ENCODE peak calls at places on chromosomes 3 and 15, in ten cellular contexts. S, J, I, D, N, O, B, R, L and P are unnamed samples.

GRCh38 chr3:67737911-67738865 is 83.8 kb upstream of the SUCLG2 start:
- DNase-seq in I (no peak), O (no peak), R (no peak), J (no peak), D (no peak), N (no peak), L (no peak), S (no peak), B (no peak), P (no peak)

GRCh38 chr3:125386811-125387210 is 11.7 kb upstream of the ZNF148 start:
- DNase-seq in J (no peak), N (no peak), S (no peak), D (peak), R (no peak), O (peak), B (no peak), I (no peak), L (peak), P (no peak)

GRCh38 chr15:90291679-90292356 is 26.3 kb downstream of the NGRN start:
- DNase-seq in B (peak), D (no peak), R (no peak), O (no peak), J (no peak), N (peak), S (peak), I (peak), L (no peak), P (no peak)

GRCh38 chr3:125694761-125695294 is 99.5 kb upstream of the OSBPL11 start:
- DNase-seq in I (no peak), L (no peak), O (no peak), N (peak), D (no peak), J (no peak), S (no peak), B (no peak), R (no peak), P (no peak)

GRCh38 chr3:72628065-72628464 is 220.2 kb downstream of the SHQ1 start:
- DNase-seq in R (no peak), B (peak), O (no peak), I (peak), J (no peak), L (no peak), N (no peak), D (no peak), S (no peak), P (no peak)

GRCh38 chr3:77038468-77038927 is 1.4 kb upstream of the ROBO2 start:
- DNase-seq in L (peak), R (peak), N (peak), S (no peak), J (peak), D (peak), B (peak), O (peak), I (peak), P (no peak)

GRCh38 chr3:154753101-154753500 is 323.1 kb upstream of the GPR149 start:
- DNase-seq in N (no peak), J (no peak), I (no peak), L (no peak), B (no peak), S (no peak), D (no peak), O (no peak), R (no peak), P (no peak)

GRCh38 chr15:97903560-97904195 is 56.8 kb upstream of the ARRDC4 start:
- DNase-seq in R (no peak), L (no peak), J (no peak), O (no peak), I (no peak), N (no peak), S (no peak), D (no peak), B (no peak), P (no peak)

GRCh38 chr15:64138542-64138941 is 13.0 kb upstream of the SNX22 start:
- DNase-seq in B (no peak), L (no peak), I (no peak), D (no peak), O (no peak), J (no peak), R (no peak), S (no peak), N (no peak), P (no peak)

GRCh38 chr3:50136714-50137405 is 18.3 kb upstream of the SEMA3F start:
- DNase-seq in J (no peak), D (no peak), I (no peak), N (no peak), S (no peak), L (no peak), B (no peak), O (no peak), R (no peak), P (no peak)

GRCh38 chr3:188863999-188864406 is 307.8 kb upstream of the TPRG1 start:
- DNase-seq in I (no peak), N (no peak), S (no peak), D (no peak), L (peak), R (no peak), J (no peak), O (no peak), B (no peak), P (no peak)

GRCh38 chr15:48507416-48508065 is 138.0 kb downstream of the FBN1 start:
- DNase-seq in N (peak), O (peak), L (peak), I (peak), B (peak), J (no peak), R (peak), S (peak), D (peak), P (no peak)

GRCh38 chr3:61601831-61602230 is 40.5 kb downstream of the PTPRG start:
- DNase-seq in R (no peak), L (no peak), S (no peak), I (no peak), J (no peak), B (no peak), O (no peak), N (no peak), D (peak), P (no peak)

GRCh38 chr3:108008931-108009635 is 81.7 kb downstream of the CD47 start:
- DNase-seq in B (no peak), S (no peak), R (no peak), J (no peak), N (no peak), I (no peak), O (peak), D (no peak), L (peak), P (no peak)

GRCh38 chr15:59997070-59997701 is 6.9 kb upstream of the FOXB1 start:
- DNase-seq in B (no peak), N (peak), I (no peak), O (no peak), S (no peak), R (no peak), D (no peak), J (no peak), L (no peak), P (no peak)

GRCh38 chr3:7393944-7394605 is 533.2 kb downstream of the GRM7 start:
- DNase-seq in J (no peak), B (no peak), D (no peak), I (no peak), S (no peak), R (no peak), L (no peak), N (no peak), O (no peak), P (no peak)

GRCh38 chr3:47381317-47382157 is 716 bp downstream of the PTPN23 start:
- DNase-seq in S (peak), D (peak), R (peak), B (peak), N (peak), J (peak), L (peak), I (peak), O (peak), P (peak)

GRCh38 chr15:88661041-88661765 is 22.4 kb downstream of the ISG20 start:
- DNase-seq in J (no peak), S (no peak), L (peak), D (no peak), I (no peak), B (no peak), N (no peak), R (no peak), O (no peak), P (no peak)

GRCh38 chr3:89795506-89795905 is 688.1 kb downstream of the EPHA3 start:
- DNase-seq in S (no peak), L (no peak), J (no peak), O (no peak), R (no peak), D (no peak), N (no peak), B (no peak), I (no peak), P (no peak)

GRCh38 chr3:165837058-165837525 is at the start of gene BCHE:
- DNase-seq in D (no peak), S (no peak), L (peak), N (peak), O (peak), B (peak), R (peak), I (no peak), J (no peak), P (no peak)

GRCh38 chr3:29465836-29466235 is 185.0 kb downstream of the RBMS3 start:
- DNase-seq in D (peak), S (no peak), I (no peak), B (no peak), J (no peak), O (peak), R (no peak), N (no peak), L (peak), P (no peak)

GRCh38 chr3:10224794-10225660 is 23.2 kb upstream of the TATDN2 start:
- DNase-seq in D (peak), O (peak), B (peak), S (peak), L (peak), J (peak), N (peak), R (peak), I (peak), P (no peak)

GRCh38 chr3:187456268-187456667 is 88.1 kb downstream of the RTP4 start:
- DNase-seq in L (no peak), O (no peak), J (peak), N (peak), I (no peak), R (no peak), B (no peak), S (no peak), D (no peak), P (no peak)

GRCh38 chr3:12638105-12638504 is 25.8 kb downstream of the RAF1 start:
- DNase-seq in D (peak), J (no peak), I (no peak), R (no peak), L (peak), B (no peak), N (peak), S (no peak), O (no peak), P (no peak)

GRCh38 chr3:184953396-184953795 is 141.4 kb downstream of the VPS8 start:
- DNase-seq in I (no peak), L (no peak), O (no peak), R (no peak), N (no peak), D (no peak), B (no peak), J (no peak), S (no peak), P (no peak)

GRCh38 chr3:49333091-49333490 is 6.8 kb downstream of the USP4 start:
- DNase-seq in L (no peak), I (no peak), D (no peak), R (no peak), O (no peak), B (no peak), N (no peak), J (no peak), S (no peak), P (no peak)

GRCh38 chr3:143529018-143529478 is 319.2 kb downstream of the SLC9A9 start:
- DNase-seq in J (no peak), R (no peak), S (no peak), B (no peak), I (no peak), D (no peak), L (no peak), N (no peak), O (no peak), P (no peak)

GRCh38 chr3:44893097-44893496 is 18.7 kb downstream of the TGM4 start:
- DNase-seq in R (no peak), L (peak), S (no peak), I (peak), J (no peak), B (no peak), D (peak), O (no peak), N (no peak), P (no peak)

GRCh38 chr3:110528305-110529121 is 543.1 kb upstream of the NECTIN3 start:
- DNase-seq in D (no peak), B (no peak), J (no peak), O (no peak), I (no peak), S (no peak), N (no peak), R (no peak), L (no peak), P (no peak)

GRCh38 chr3:50675179-50676030 is 678 bp downstream of the DOCK3 start:
- DNase-seq in N (peak), S (no peak), R (peak), J (peak), D (no peak), B (peak), L (no peak), O (no peak), I (no peak), P (no peak)

GRCh38 chr3:155102329-155102728 is 22.2 kb downstream of the MME start:
- DNase-seq in I (peak), R (no peak), S (no peak), N (no peak), D (peak), L (peak), O (peak), J (no peak), B (no peak), P (no peak)

GRCh38 chr15:89888214-89888804 is 5.5 kb downstream of the AP3S2 start:
- DNase-seq in O (peak), N (peak), D (peak), I (peak), J (no peak), B (peak), R (no peak), S (peak), L (peak), P (no peak)

GRCh38 chr3:1118074-1118473 is 25.2 kb downstream of the CNTN6 start:
- DNase-seq in B (peak), O (peak), D (no peak), J (no peak), N (no peak), I (peak), L (peak), S (no peak), R (no peak), P (no peak)

GRCh38 chr3:156256945-156257344 is 136.6 kb downstream of the KCNAB1 start:
- DNase-seq in J (no peak), R (no peak), B (no peak), D (no peak), N (no peak), L (no peak), I (no peak), O (no peak), S (no peak), P (no peak)

GRCh38 chr3:111484666-111485065 is 57.3 kb upstream of the CD96 start:
- DNase-seq in I (no peak), R (no peak), N (no peak), B (no peak), D (no peak), S (peak), L (peak), O (no peak), J (no peak), P (no peak)

DNA sequence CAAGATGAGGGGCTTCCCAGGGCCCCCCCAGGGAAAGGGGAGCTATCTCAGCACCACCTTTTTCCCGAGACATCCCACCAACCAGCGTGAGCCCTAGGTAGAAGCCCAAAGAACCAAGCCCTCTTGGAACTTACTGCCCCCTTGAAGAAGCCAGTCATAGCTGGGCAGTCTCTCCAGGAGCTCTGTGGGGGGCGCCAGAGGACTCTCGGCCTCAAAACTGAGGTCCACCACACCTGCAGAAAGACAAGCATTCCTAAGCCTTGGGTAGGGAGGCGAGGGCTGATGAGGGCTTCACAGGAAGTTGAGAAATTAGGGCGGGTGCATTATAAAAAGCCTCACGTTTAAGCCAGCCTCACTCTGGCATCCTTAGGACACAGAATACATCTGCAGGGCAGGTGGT is 9.0 kb downstream of the SSUH2 start:
- DNase-seq in O (no peak), B (no peak), R (no peak), S (no peak), D (no peak), J (no peak), N (no peak), L (no peak), I (no peak), P (no peak)
- TF ChIP-seq CTCF in O (peak), B (no peak), R (no peak), S (no peak), D (no peak), J (no peak), N (no peak), L (no peak), I (no peak), P (peak)

DNA sequence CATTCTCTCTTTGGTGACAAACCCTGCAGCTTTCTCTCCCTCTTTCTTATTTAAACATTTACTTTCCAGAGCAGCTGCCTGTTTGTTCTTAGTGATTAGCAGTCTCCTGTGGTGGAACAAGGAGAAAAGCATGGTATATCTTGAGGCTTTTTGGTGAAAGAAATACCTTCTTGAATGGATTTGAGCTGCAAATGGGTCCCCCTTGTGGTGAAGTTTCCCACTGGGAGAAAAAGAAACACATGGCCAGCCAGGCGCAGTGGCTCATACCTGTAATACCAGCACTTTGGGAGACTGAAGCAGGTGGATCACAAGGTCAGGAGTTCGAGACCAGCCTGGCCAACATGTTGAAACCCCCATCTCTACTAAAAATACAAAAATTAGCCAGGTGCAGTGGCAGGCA is 48.3 kb upstream of the ACP3 start:
- DNase-seq in D (no peak), R (no peak), L (no peak), O (no peak), N (no peak), S (peak), J (no peak), B (peak), I (no peak), P (no peak)
- TF ChIP-seq CTCF in D (peak), R (peak), L (peak), O (peak), N (no peak), S (peak), J (peak), B (peak), I (no peak), P (peak)

DNA sequence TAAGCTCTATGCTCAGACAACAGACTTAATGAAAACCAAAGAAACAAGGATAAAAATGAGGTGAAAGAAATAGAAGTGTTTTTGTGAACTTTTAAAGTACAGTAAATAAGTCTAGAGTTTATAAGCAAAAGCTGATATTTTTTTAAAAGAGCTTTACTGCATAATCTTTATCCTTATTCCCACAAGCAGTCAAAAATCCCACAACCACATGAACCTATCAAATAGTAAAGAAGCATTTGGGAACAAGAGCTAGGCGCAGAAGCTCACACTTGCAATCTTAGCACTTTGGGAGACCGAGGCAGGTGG is 103.8 kb upstream of the TJP1 start:
- DNase-seq in O (no peak), R (no peak), S (no peak), D (no peak), I (no peak), N (no peak), B (no peak), L (no peak), J (no peak), P (no peak)
- TF ChIP-seq CTCF in O (no peak), R (no peak), S (no peak), D (no peak), I (no peak), N (no peak), B (no peak), L (no peak), J (no peak), P (peak)

GRCh38 chr15:27019687-27020086 is 48.7 kb downstream of the GABRG3 start:
- DNase-seq in D (no peak), J (no peak), B (no peak), L (no peak), S (no peak), O (no peak), I (no peak), R (no peak), N (no peak), P (no peak)

GRCh38 chr15:27017168-27017809 is 46.3 kb downstream of the GABRG3 start:
- DNase-seq in O (peak), D (peak), L (peak), N (peak), S (no peak), R (peak), J (peak), I (peak), B (peak), P (no peak)
- TF ChIP-seq CTCF in O (peak), D (peak), L (peak), N (no peak), S (peak), R (peak), J (peak), I (peak), B (no peak), P (peak)